ENCODE peak calls at places on chromosomes 12 and 14, in ten cellular contexts. U is breast epithelium, W is A549, S is spleen, M is HepG2, N is gastrocnemius medialis, L is IMR-90, X is ovary, B is Peyer's patch, A is right lobe of liver. I is an unnamed sample.

GRCh38 chr14:24395609-24396580 is 2.9 kb upstream of the NYNRIN start:
- DNase-seq in N (no peak), A (no peak), M (no peak), S (peak), X (no peak), L (no peak), B (no peak), W (no peak), U (no peak), I (no peak)

GRCh38 chr14:68607081-68607851 is 185.6 kb downstream of the ZFP36L1 start:
- DNase-seq in A (no peak), W (no peak), U (no peak), S (no peak), X (peak), N (no peak), L (peak), M (peak), B (no peak), I (peak)

GRCh38 chr14:68173227-68173972 is 353.8 kb downstream of the RAD51B start:
- DNase-seq in M (no peak), N (no peak), B (no peak), S (no peak), X (no peak), L (peak), W (no peak), U (no peak), A (no peak), I (no peak)

GRCh38 chr12:29743801-29744200 is 39.9 kb downstream of the TMTC1 start:
- DNase-seq in S (no peak), X (no peak), L (peak), B (no peak), U (no peak), A (no peak), M (no peak), W (no peak), N (peak), I (no peak)

GRCh38 chr12:22082190-22082701 is 36.2 kb downstream of the CMAS start:
- DNase-seq in A (no peak), U (no peak), N (no peak), L (no peak), X (no peak), M (peak), W (no peak), B (no peak), S (no peak), I (no peak)

GRCh38 chr14:93532550-93532949 is 101.8 kb downstream of the UNC79 start:
- DNase-seq in B (no peak), U (no peak), M (no peak), N (no peak), L (no peak), X (no peak), W (no peak), S (no peak), A (no peak), I (no peak)

GRCh38 chr12:124625867-124626675 is 58.7 kb upstream of the NCOR2 start:
- DNase-seq in X (peak), B (peak), U (peak), L (peak), M (peak), N (peak), A (peak), S (peak), W (peak), I (peak)

GRCh38 chr12:121015825-121016766 is at the start of gene C12orf43:
- DNase-seq in M (peak), N (peak), W (peak), X (peak), L (peak), B (peak), S (peak), U (peak), A (peak), I (peak)

GRCh38 chr12:108560321-108560721 is 652 bp downstream of the SART3 start:
- DNase-seq in M (peak), X (no peak), N (no peak), A (no peak), L (peak), U (no peak), S (no peak), B (no peak), W (no peak), I (no peak)

GRCh38 chr14:76328457-76329137 is 47.3 kb upstream of the ESRRB start:
- DNase-seq in U (no peak), X (no peak), W (no peak), L (no peak), A (no peak), N (no peak), S (no peak), B (no peak), M (peak), I (no peak)

GRCh38 chr12:39355841-39356240 is 87.1 kb downstream of the KIF21A start:
- DNase-seq in N (no peak), M (no peak), W (no peak), A (no peak), B (no peak), X (no peak), U (no peak), L (no peak), S (no peak), I (no peak)

GRCh38 chr12:21697829-21698630 is 40.4 kb upstream of the LDHB start:
- DNase-seq in L (peak), X (no peak), W (peak), B (no peak), N (no peak), S (no peak), M (peak), U (no peak), A (no peak), I (no peak)

GRCh38 chr12:27865421-27865820 is 85.4 kb upstream of the MANSC4 start:
- DNase-seq in W (no peak), A (no peak), B (no peak), M (no peak), U (no peak), N (no peak), X (no peak), S (no peak), L (peak), I (no peak)

GRCh38 chr12:3256103-3256551 is 178.9 kb downstream of the TSPAN9 start:
- DNase-seq in X (no peak), B (no peak), N (no peak), W (no peak), M (no peak), L (no peak), S (no peak), U (no peak), A (no peak), I (no peak)

GRCh38 chr14:104355949-104356737 is 217.8 kb downstream of the KIF26A start:
- DNase-seq in N (no peak), A (peak), L (no peak), W (no peak), X (no peak), U (no peak), B (peak), M (no peak), S (peak), I (no peak)

GRCh38 chr12:115866909-115867525 is 410.5 kb downstream of the MED13L start:
- DNase-seq in S (no peak), M (peak), B (no peak), W (peak), L (no peak), U (no peak), A (no peak), N (no peak), X (no peak), I (no peak)
- TF ChIP-seq CTCF in S (no peak), M (peak), B (no peak), W (peak), L (no peak), U (peak), A (no peak), N (no peak), X (no peak), I (no peak)

DNA sequence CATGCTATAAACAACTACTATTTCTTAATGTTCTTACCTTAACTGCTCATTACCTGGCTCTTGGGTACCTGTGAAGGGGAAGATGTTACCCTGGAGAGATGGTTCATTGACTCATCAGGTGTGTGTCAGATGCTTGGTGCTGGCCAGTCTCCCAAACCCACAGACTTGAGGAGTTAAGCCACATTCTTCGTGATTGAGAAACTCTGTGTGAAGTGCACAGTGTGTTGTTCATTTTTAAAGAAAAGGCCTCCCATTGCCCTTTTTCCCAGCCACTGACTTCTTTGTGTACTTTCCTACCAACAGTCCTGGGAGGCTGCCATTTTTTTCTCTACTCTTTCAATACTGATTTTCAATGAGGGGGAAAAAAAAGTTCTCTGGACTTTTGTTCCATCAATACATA is 3.2 kb downstream of the MGST1 start:
- DNase-seq in W (peak), X (no peak), B (no peak), L (peak), A (peak), N (peak), M (peak), U (peak), S (no peak), I (peak)
- H3K27ac ChIP-seq in W (peak), X (no peak), B (no peak), L (peak), A (peak), N (peak), M (peak), U (peak), S (no peak), I (no peak)

GRCh38 chr12:110403146-110403974 is at the start of gene ANAPC7:
- DNase-seq in M (peak), X (peak), L (peak), W (peak), U (peak), S (peak), A (peak), N (peak), B (peak), I (peak)

GRCh38 chr12:110403975-110404675 is 617 bp upstream of the ANAPC7 start:
- DNase-seq in X (peak), U (peak), B (peak), W (peak), A (peak), M (peak), S (peak), N (peak), L (peak), I (peak)
- TF ChIP-seq POLR2A in X (no peak), U (no peak), B (no peak), W (no peak), A (no peak), M (no peak), S (no peak), N (no peak), L (no peak), I (no peak)

DNA sequence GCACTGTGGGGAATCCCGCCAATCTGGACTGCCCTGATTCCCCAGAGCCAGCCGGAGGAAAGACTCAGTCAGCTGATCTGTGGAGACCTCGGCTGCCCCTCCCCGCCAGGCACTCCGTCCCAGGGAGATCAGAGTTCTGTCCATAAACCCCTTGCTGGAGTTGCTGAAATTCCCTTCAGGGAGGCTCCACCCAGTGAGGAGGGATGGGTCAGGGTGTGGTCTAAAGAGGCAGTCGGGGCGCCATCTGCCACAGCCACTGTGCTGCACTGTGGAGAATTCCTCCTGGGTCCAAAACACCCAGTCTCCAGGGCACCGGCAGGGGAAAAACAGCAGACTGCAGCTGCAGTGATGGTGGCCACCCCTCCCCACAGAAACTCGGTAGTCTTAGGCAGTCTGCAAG is 1922.3 kb upstream of the FLRT2 start:
- DNase-seq in W (no peak), A (no peak), U (no peak), X (no peak), L (no peak), N (no peak), B (no peak), S (peak), M (no peak), I (no peak)
- TF ChIP-seq CTCF in W (no peak), A (no peak), U (no peak), X (no peak), L (no peak), N (no peak), B (no peak), S (no peak), M (no peak), I (no peak)

GRCh38 chr14:102255401-102256190 is 49.4 kb downstream of the MOK start:
- DNase-seq in L (peak), X (peak), M (no peak), N (no peak), A (no peak), W (peak), U (no peak), S (no peak), B (no peak), I (peak)
- H3K27ac ChIP-seq in L (peak), X (peak), M (no peak), N (no peak), A (no peak), W (peak), U (no peak), S (no peak), B (peak), I (peak)

GRCh38 chr12:76880156-76881023 is 1.6 kb upstream of the CSRP2 start:
- DNase-seq in B (no peak), S (no peak), W (no peak), A (no peak), N (no peak), M (peak), X (no peak), U (no peak), L (peak), I (no peak)

GRCh38 chr12:76879710-76880025 is 849 bp upstream of the CSRP2 start:
- DNase-seq in B (no peak), N (no peak), A (no peak), S (no peak), U (no peak), L (no peak), M (no peak), W (no peak), X (no peak), I (no peak)

GRCh38 chr12:76878045-76878898 is 547 bp downstream of the CSRP2 start:
- DNase-seq in W (peak), L (no peak), A (peak), X (peak), N (no peak), B (no peak), M (peak), U (peak), S (no peak), I (peak)

GRCh38 chr12:76881152-76881551 is 2.3 kb upstream of the CSRP2 start:
- DNase-seq in U (no peak), B (no peak), A (no peak), M (no peak), N (no peak), S (no peak), X (no peak), L (no peak), W (no peak), I (no peak)

GRCh38 chr12:76878899-76879709 is at the start of gene CSRP2:
- DNase-seq in X (peak), S (peak), L (peak), A (peak), M (peak), B (peak), W (peak), U (peak), N (peak), I (peak)
- TF ChIP-seq POLR2A in X (peak), S (no peak), L (peak), A (peak), M (no peak), B (no peak), W (peak), U (peak), N (peak), I (peak)

GRCh38 chr12:123076604-123077297 is 74.1 kb downstream of the PITPNM2 start:
- DNase-seq in N (no peak), M (no peak), W (no peak), L (no peak), X (no peak), A (no peak), U (no peak), B (peak), S (no peak), I (no peak)

GRCh38 chr12:123078114-123078465 is 72.8 kb downstream of the PITPNM2 start:
- DNase-seq in B (no peak), S (no peak), M (no peak), A (no peak), N (no peak), U (no peak), L (no peak), X (no peak), W (no peak), I (no peak)

GRCh38 chr12:123075591-123076171 is 75.2 kb downstream of the PITPNM2 start:
- DNase-seq in M (peak), N (no peak), S (peak), B (peak), L (no peak), A (no peak), W (no peak), X (peak), U (no peak), I (peak)

GRCh38 chr12:123078531-123079123 is 72.3 kb downstream of the PITPNM2 start:
- DNase-seq in S (no peak), L (no peak), N (no peak), X (no peak), B (no peak), M (no peak), W (no peak), U (no peak), A (no peak), I (no peak)

GRCh38 chr12:123077298-123078113 is 73.4 kb downstream of the PITPNM2 start:
- DNase-seq in M (no peak), A (no peak), B (no peak), L (no peak), X (no peak), N (no peak), W (no peak), S (no peak), U (no peak), I (no peak)
- TF ChIP-seq CTCF in M (no peak), A (no peak), B (no peak), L (no peak), X (no peak), N (no peak), W (no peak), S (no peak), U (no peak), I (no peak)

I was measured in uterus.